ENCODE peak calls at places on chromosome 13, in five cellular contexts. P, M, S, T and I are unnamed samples. For H3K4me1 and H3K9me3, the result is how much of the 10 kb centered on the place peaks cover.

GRCh38 chr13:92657565-92657964 is 569.0 kb upstream of the GPC6 start:
- DNase-seq in S (no peak), P (no peak), M (no peak), T (no peak), I (no peak)

GRCh38 chr13:65597839-65598818 is 1632.0 kb downstream of the PCDH9 start:
- DNase-seq in M (no peak), P (no peak), T (no peak), S (no peak), I (no peak)

GRCh38 chr13:72218966-72219365 is 352.0 kb upstream of the DACH1 start:
- DNase-seq in P (no peak), S (no peak), M (no peak), T (no peak), I (no peak)

GRCh38 chr13:41543664-41544300 is 86.4 kb downstream of the RGCC start:
- DNase-seq in M (no peak), T (no peak), S (no peak), P (no peak), I (no peak)

GRCh38 chr13:32272021-32272695 is 43.0 kb downstream of the ZAR1L start:
- DNase-seq in P (no peak), S (no peak), M (no peak), T (no peak), I (no peak)

GRCh38 chr13:87676254-87677042 is 5.3 kb downstream of the SLITRK5 start:
- DNase-seq in P (no peak), T (no peak), S (no peak), M (no peak), I (no peak)

GRCh38 chr13:45055902-45056648 is 64.2 kb upstream of the GTF2F2 start:
- DNase-seq in M (no peak), T (no peak), S (no peak), P (no peak), I (peak)

GRCh38 chr13:36385471-36385870 is 39.3 kb upstream of the SPART start:
- DNase-seq in S (no peak), M (no peak), T (no peak), P (no peak), I (no peak)

GRCh38 chr13:112897956-112898785 is 70.8 kb upstream of the MCF2L start:
- DNase-seq in T (peak), P (no peak), M (no peak), S (no peak), I (peak)

GRCh38 chr13:58955546-58956385 is 1208.0 kb downstream of the DIAPH3 start:
- DNase-seq in M (no peak), S (no peak), T (no peak), P (no peak), I (no peak)

GRCh38 chr13:38017320-38017719 is 147.7 kb upstream of the TRPC4 start:
- DNase-seq in M (no peak), T (no peak), S (no peak), P (no peak), I (no peak)

GRCh38 chr13:73898276-73898675 is 235.9 kb downstream of the KLF12 start:
- DNase-seq in P (no peak), M (no peak), S (no peak), T (no peak), I (no peak)

GRCh38 chr13:40126301-40127085 is 471.0 kb downstream of the COG6 start:
- DNase-seq in T (no peak), S (no peak), P (no peak), M (no peak), I (no peak)

GRCh38 chr13:29853131-29853530 is 2.7 kb upstream of the UBL3 start:
- DNase-seq in M (no peak), T (no peak), S (no peak), P (no peak), I (no peak)

GRCh38 chr13:28564030-28564429 is 69.1 kb upstream of the FLT1 start:
- DNase-seq in P (no peak), S (no peak), M (no peak), T (no peak), I (no peak)

GRCh38 chr13:46575843-46576242 is 22.9 kb downstream of the LRCH1 start:
- DNase-seq in P (no peak), S (no peak), T (peak), M (no peak), I (no peak)

GRCh38 chr13:75135325-75135825 is 346.6 kb downstream of the TBC1D4 start:
- DNase-seq in S (no peak), T (no peak), P (no peak), M (no peak), I (no peak)

GRCh38 chr13:113768018-113768905 is 9.2 kb downstream of the TMEM255B start:
- DNase-seq in T (no peak), S (no peak), M (no peak), P (no peak), I (no peak)

GRCh38 chr13:52001120-52001731 is 10.0 kb downstream of the ATP7B start:
- DNase-seq in P (no peak), S (no peak), T (no peak), M (peak), I (no peak)

GRCh38 chr13:21237081-21237480 is 60.6 kb downstream of the MRPL57 start:
- DNase-seq in T (no peak), M (no peak), P (no peak), S (no peak), I (no peak)

GRCh38 chr13:21232599-21232998 is 56.1 kb downstream of the MRPL57 start:
- DNase-seq in T (no peak), M (no peak), P (no peak), S (no peak), I (no peak)

GRCh38 chr13:21232196-21232595 is 55.7 kb downstream of the MRPL57 start:
- DNase-seq in M (no peak), P (no peak), T (no peak), S (no peak), I (no peak)

GRCh38 chr13:21233086-21233485 is 56.6 kb downstream of the MRPL57 start:
- DNase-seq in T (no peak), P (no peak), S (no peak), M (no peak), I (no peak)

GRCh38 chr13:21234537-21234936 is 58.1 kb downstream of the MRPL57 start:
- DNase-seq in T (no peak), M (no peak), S (no peak), P (no peak), I (no peak)
- H3K4me1 ChIP-seq in T (under half), M (under half), S (under half), P (under half), I (under half)

GRCh38 chr13:105363747-105364177 is 1171.7 kb downstream of the EFNB2 start:
- DNase-seq in M (no peak), S (no peak), T (no peak), P (no peak), I (no peak)
- H3K9me3 ChIP-seq in M (under half), S (under half), T (under half), P (under half), I (under half)

GRCh38 chr13:110886475-110887241 is 28.2 kb downstream of the ANKRD10 start:
- DNase-seq in S (no peak), T (no peak), P (no peak), M (no peak), I (no peak)

GRCh38 chr13:110887242-110887954 is 27.5 kb downstream of the ANKRD10 start:
- DNase-seq in T (no peak), S (no peak), M (no peak), P (no peak), I (no peak)

GRCh38 chr13:110887955-110888333 is 26.9 kb downstream of the ANKRD10 start:
- DNase-seq in M (no peak), P (no peak), S (no peak), T (no peak), I (no peak)

GRCh38 chr13:110890279-110891150 is 24.4 kb downstream of the ANKRD10 start:
- DNase-seq in M (no peak), T (no peak), S (no peak), P (no peak), I (no peak)

DNA sequence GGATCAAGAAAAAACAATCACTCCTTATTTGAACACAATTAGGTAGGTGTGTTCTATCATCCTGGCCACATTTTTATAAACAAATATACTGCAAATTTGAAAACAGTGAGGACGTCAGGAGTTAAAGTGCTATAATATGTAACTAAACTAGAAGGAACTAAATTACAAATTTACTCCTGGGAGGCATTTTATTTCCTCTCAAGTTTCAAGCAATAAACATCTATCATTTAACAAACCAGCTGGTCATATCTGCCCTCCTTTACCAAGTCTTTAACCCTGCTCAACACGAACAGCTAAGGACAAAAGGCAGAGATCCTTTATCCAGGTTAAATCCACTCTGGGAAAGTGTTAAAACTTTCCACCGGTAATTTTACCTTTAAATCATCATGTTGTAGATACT is 26.5 kb downstream of the ANKRD10 start:
- DNase-seq in P (no peak), T (no peak), M (no peak), S (no peak), I (no peak)
- H3K27ac ChIP-seq in P (no peak), T (peak), M (no peak), S (peak), I (no peak)

GRCh38 chr13:85411608-85412007 is 387.6 kb downstream of the SLITRK6 start:
- DNase-seq in T (no peak), S (no peak), M (no peak), P (no peak), I (no peak)
- H3K4me1 ChIP-seq in T (under half), S (under half), M (under half), P (under half), I (under half)

GRCh38 chr13:49997935-49998334 is 1.1 kb downstream of the TRIM13 start:
- DNase-seq in M (no peak), T (no peak), P (no peak), S (no peak), I (no peak)

GRCh38 chr13:49996166-49996915 is 501 bp upstream of the TRIM13 start:
- DNase-seq in M (peak), T (peak), P (no peak), S (peak), I (peak)

GRCh38 chr13:49996951-49997895 is at the start of gene TRIM13:
- DNase-seq in S (peak), M (peak), T (peak), P (no peak), I (peak)

GRCh38 chr13:49993666-49994065 is 3.2 kb upstream of the TRIM13 start:
- DNase-seq in P (no peak), M (no peak), T (no peak), S (no peak), I (no peak)

GRCh38 chr13:49995535-49996165 is 1.2 kb upstream of the TRIM13 start:
- DNase-seq in S (no peak), M (peak), T (no peak), P (no peak), I (no peak)
- H3K9me3 ChIP-seq in S (under half), M (under half), T (under half), P (under half), I (under half)